ENCODE peak calls at places on chromosomes 6 and 20, in four cellular contexts. F is activated naive CD8-positive, alpha-beta T cell treated with anti-CD3 and anti-CD28 coated beads, Interleukin-2, amount 10 ng/mL, durations not matched to agents 7 days and 5 days; U is CD4-positive, alpha-beta T cell; J is colonic mucosa. I is an unnamed sample.

GRCh38 chr6:4030672-4031071 is 48.3 kb downstream of the FAM217A start:
- DNase-seq in F (no peak), U (no peak), J (no peak), I (no peak)

GRCh38 chr20:17808357-17808756 is 108.6 kb downstream of the BANF2 start:
- DNase-seq in F (no peak), U (no peak), J (peak; percentile 52), I (no peak)

GRCh38 chr6:13431861-13432465 is 55.4 kb downstream of the GFOD1 start:
- DNase-seq in F (no peak), U (no peak), J (no peak), I (peak; percentile 26)

GRCh38 chr20:45965169-45966002 is 6.6 kb downstream of the ZNF335 start:
- DNase-seq in F (no peak), U (no peak), J (no peak), I (no peak)

GRCh38 chr6:42017021-42017643 is 33.2 kb upstream of the TAF8 start:
- DNase-seq in F (no peak), U (no peak), J (no peak), I (no peak)

GRCh38 chr20:38167851-38168760 is 3.0 kb upstream of the TGM2 start:
- DNase-seq in F (no peak), U (no peak), J (no peak), I (no peak)

GRCh38 chr20:59412896-59413295 is 112.5 kb downstream of the EDN3 start:
- DNase-seq in F (no peak), U (no peak), J (no peak), I (no peak)

GRCh38 chr6:26743941-26744699 is 84.6 kb upstream of the ZNF322 start:
- DNase-seq in F (no peak), U (no peak), J (no peak), I (no peak)

GRCh38 chr6:83861077-83861476 is 1.6 kb downstream of the CYB5R4 start:
- DNase-seq in F (no peak), U (no peak), J (no peak), I (no peak)

GRCh38 chr20:38213607-38213940 is 47.0 kb downstream of the KIAA1755 start:
- DNase-seq in F (no peak), U (no peak), J (no peak), I (no peak)

GRCh38 chr6:106692112-106692822 is 62.9 kb downstream of the QRSL1 start:
- DNase-seq in F (no peak), U (no peak), J (peak; percentile 53), I (no peak)

GRCh38 chr20:11118802-11119380 is 445.1 kb upstream of the JAG1 start:
- DNase-seq in F (no peak), U (no peak), J (no peak), I (no peak)

GRCh38 chr20:16978497-16978896 is 230.3 kb downstream of the OTOR start:
- DNase-seq in F (no peak), U (no peak), J (no peak), I (no peak)

GRCh38 chr6:105483492-105483891 is 80.6 kb upstream of the PREP start:
- DNase-seq in F (no peak), U (no peak), J (no peak), I (no peak)